ENCODE peak calls at places on chromosomes 13 and 19, in five cellular contexts. One of them, this sample, is unnamed.
A peak's percentile ranks its signal among the peaks of the same experiment; 100 is the strongest.

GRCh38 chr19:50820549-50821247 is 2.9 kb downstream of the KLK1 start:
- DNase-seq in uterus: no peak
- DNase-seq in esophagus squamous epithelium: no peak
- DNase-seq in breast epithelium: no peak
- DNase-seq in ovary: no peak
- DNase-seq in this sample: peak; percentile 82

GRCh38 chr19:17294051-17294891 is 9.0 kb downstream of the ABHD8 start:
- DNase-seq in ovary: peak; percentile 66
- DNase-seq in esophagus squamous epithelium: no peak
- DNase-seq in breast epithelium: no peak
- DNase-seq in uterus: no peak
- DNase-seq in this sample: peak; percentile 61

GRCh38 chr19:2476451-2477140 is 669 bp downstream of the GADD45B start:
- DNase-seq in esophagus squamous epithelium: no peak
- DNase-seq in uterus: peak; percentile 50
- DNase-seq in ovary: peak; percentile 70
- DNase-seq in breast epithelium: no peak
- DNase-seq in this sample: peak; percentile 69

GRCh38 chr19:38900220-38900629 is 456 bp downstream of the NFKBIB start:
- DNase-seq in ovary: no peak
- DNase-seq in breast epithelium: no peak
- DNase-seq in uterus: no peak
- DNase-seq in esophagus squamous epithelium: no peak
- DNase-seq in this sample: no peak

GRCh38 chr19:46718157-46718933 is 1.4 kb upstream of the PRKD2 start:
- DNase-seq in breast epithelium: no peak
- DNase-seq in ovary: no peak
- DNase-seq in esophagus squamous epithelium: no peak
- DNase-seq in uterus: no peak
- DNase-seq in this sample: peak; percentile 90

GRCh38 chr13:48580185-48580803 is 47.4 kb upstream of the RCBTB2 start:
- DNase-seq in esophagus squamous epithelium: no peak
- DNase-seq in uterus: peak; percentile 84
- DNase-seq in ovary: peak; percentile 73
- DNase-seq in breast epithelium: peak; percentile 59
- DNase-seq in this sample: peak; percentile 78

GRCh38 chr13:23901365-23901764 is 4.1 kb upstream of the C1QTNF9B start:
- DNase-seq in esophagus squamous epithelium: no peak
- DNase-seq in uterus: no peak
- DNase-seq in breast epithelium: no peak
- DNase-seq in ovary: no peak
- DNase-seq in this sample: no peak

GRCh38 chr19:47158367-47158791 is 27.7 kb downstream of the SAE1 start:
- DNase-seq in breast epithelium: peak; percentile 19
- DNase-seq in esophagus squamous epithelium: no peak
- DNase-seq in uterus: peak; percentile 19
- DNase-seq in ovary: no peak
- DNase-seq in this sample: no peak

GRCh38 chr19:38031423-38031770 is 124.4 kb downstream of the SIPA1L3 start:
- DNase-seq in breast epithelium: no peak
- DNase-seq in esophagus squamous epithelium: no peak
- DNase-seq in ovary: no peak
- DNase-seq in uterus: no peak
- DNase-seq in this sample: no peak

GRCh38 chr13:59279024-59279423 is 884.7 kb downstream of the DIAPH3 start:
- DNase-seq in esophagus squamous epithelium: no peak
- DNase-seq in uterus: no peak
- DNase-seq in ovary: no peak
- DNase-seq in breast epithelium: no peak
- DNase-seq in this sample: no peak

GRCh38 chr19:18460900-18461299 is 23.0 kb upstream of the ISYNA1 start:
- DNase-seq in esophagus squamous epithelium: no peak
- DNase-seq in ovary: peak; percentile 38
- DNase-seq in breast epithelium: no peak
- DNase-seq in uterus: no peak
- DNase-seq in this sample: no peak

GRCh38 chr19:51166846-51167490 is 24.9 kb downstream of the SIGLEC7 start:
- DNase-seq in breast epithelium: no peak
- DNase-seq in esophagus squamous epithelium: no peak
- DNase-seq in ovary: no peak
- DNase-seq in uterus: no peak
- DNase-seq in this sample: no peak

GRCh38 chr13:33676700-33677048 is 141.3 kb upstream of the RFC3 start:
- DNase-seq in ovary: no peak
- DNase-seq in esophagus squamous epithelium: no peak
- DNase-seq in uterus: peak; percentile 30
- DNase-seq in breast epithelium: peak; percentile 69
- DNase-seq in this sample: no peak

GRCh38 chr19:1407662-1408299 is 395 bp downstream of the DAZAP1 start:
- DNase-seq in esophagus squamous epithelium: no peak
- DNase-seq in breast epithelium: no peak
- DNase-seq in uterus: no peak
- DNase-seq in ovary: peak; percentile 76
- DNase-seq in this sample: no peak

GRCh38 chr13:78102121-78102677 is 183.6 kb upstream of the EDNRB start:
- DNase-seq in ovary: no peak
- DNase-seq in uterus: peak; percentile 39
- DNase-seq in breast epithelium: peak; percentile 27
- DNase-seq in esophagus squamous epithelium: no peak
- DNase-seq in this sample: no peak

GRCh38 chr13:40344270-40345148 is 321.9 kb downstream of the FOXO1 start:
- DNase-seq in ovary: no peak
- DNase-seq in breast epithelium: no peak
- DNase-seq in esophagus squamous epithelium: no peak
- DNase-seq in uterus: no peak
- DNase-seq in this sample: no peak

GRCh38 chr19:14135985-14136508 is 342 bp downstream of the ASF1B start:
- DNase-seq in esophagus squamous epithelium: no peak
- DNase-seq in uterus: no peak
- DNase-seq in breast epithelium: no peak
- DNase-seq in ovary: no peak
- DNase-seq in this sample: no peak

GRCh38 chr19:44927746-44928145 is 13.3 kb downstream of the APOC1 start:
- DNase-seq in breast epithelium: no peak
- DNase-seq in uterus: no peak
- DNase-seq in ovary: no peak
- DNase-seq in esophagus squamous epithelium: no peak
- DNase-seq in this sample: no peak

DNA sequence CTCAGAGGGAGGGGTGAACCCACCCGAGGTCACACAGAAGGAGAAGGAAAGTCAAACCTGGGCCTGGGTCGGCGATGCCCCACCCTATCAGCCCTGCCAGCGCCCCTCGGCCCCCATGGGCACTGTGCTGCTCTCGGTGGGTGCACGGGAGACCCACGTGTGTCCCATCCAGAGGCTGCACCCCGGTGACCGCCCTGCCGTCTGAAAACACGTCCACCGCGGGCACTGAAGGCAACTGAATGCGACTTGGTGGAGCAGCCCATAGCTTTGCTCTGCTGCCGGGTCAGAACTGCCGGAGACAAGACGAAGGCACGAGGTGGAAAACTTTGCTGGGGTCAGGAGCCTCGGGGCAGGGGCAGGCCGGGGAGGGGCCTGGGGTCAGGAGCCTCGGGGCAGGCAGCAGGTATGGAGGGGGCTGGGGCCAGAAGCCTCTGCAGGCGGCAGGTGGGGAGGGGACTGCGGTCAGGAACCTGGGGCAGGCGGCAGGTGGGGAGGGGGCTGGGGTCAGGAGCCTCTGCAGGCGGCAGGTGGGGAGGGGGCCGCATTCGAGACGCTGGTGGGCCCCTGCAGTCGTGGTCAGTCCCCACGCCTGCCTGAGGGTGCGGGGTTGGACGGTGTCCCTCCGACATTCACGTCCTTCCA is 30.5 kb downstream of the PIP5K1C start:
- DNase-seq in breast epithelium: no peak
- DNase-seq in ovary: peak; percentile 61
- DNase-seq in esophagus squamous epithelium: no peak
- DNase-seq in uterus: peak; percentile 48
- DNase-seq in this sample: no peak
- H3K4me1 ChIP-seq in breast epithelium: peaks cover 6% of the 10 kb centered on the region
- H3K4me1 ChIP-seq in ovary: peaks cover 18% of the 10 kb centered on the region
- H3K4me1 ChIP-seq in esophagus squamous epithelium: peaks cover 78% of the 10 kb centered on the region
- H3K4me1 ChIP-seq in uterus: peaks cover 13% of the 10 kb centered on the region
- H3K4me1 ChIP-seq in this sample: peaks cover 15% of the 10 kb centered on the region

GRCh38 chr13:99982021-99982740 is 597 bp downstream of the ZIC2 start:
- DNase-seq in breast epithelium: no peak
- DNase-seq in uterus: no peak
- DNase-seq in esophagus squamous epithelium: no peak
- DNase-seq in ovary: no peak
- DNase-seq in this sample: no peak

GRCh38 chr13:99978781-99979452 is 2.7 kb upstream of the ZIC2 start:
- DNase-seq in esophagus squamous epithelium: no peak
- DNase-seq in uterus: no peak
- DNase-seq in ovary: no peak
- DNase-seq in breast epithelium: peak; percentile 15
- DNase-seq in this sample: no peak

GRCh38 chr13:99979453-99980200 is 2.0 kb upstream of the ZIC2 start:
- DNase-seq in esophagus squamous epithelium: no peak
- DNase-seq in uterus: no peak
- DNase-seq in breast epithelium: peak; percentile 16
- DNase-seq in ovary: no peak
- DNase-seq in this sample: peak; percentile 40

GRCh38 chr13:99981115-99982020 is at the start of gene ZIC2:
- DNase-seq in esophagus squamous epithelium: no peak
- DNase-seq in uterus: no peak
- DNase-seq in breast epithelium: no peak
- DNase-seq in ovary: no peak
- DNase-seq in this sample: no peak

GRCh38 chr13:99980201-99981114 is 1.1 kb upstream of the ZIC2 start:
- DNase-seq in breast epithelium: peak; percentile 38
- DNase-seq in esophagus squamous epithelium: no peak
- DNase-seq in uterus: no peak
- DNase-seq in ovary: peak; percentile 70
- DNase-seq in this sample: no peak
- TF ChIP-seq POLR2A in breast epithelium: no peak
- TF ChIP-seq POLR2A in esophagus squamous epithelium: no peak
- TF ChIP-seq POLR2A in uterus: no peak
- TF ChIP-seq POLR2A in ovary: no peak
- TF ChIP-seq POLR2A in this sample: no peak

GRCh38 chr13:41562083-41562482 is 104.7 kb downstream of the RGCC start:
- DNase-seq in uterus: peak; percentile 71
- DNase-seq in ovary: peak; percentile 91
- DNase-seq in breast epithelium: peak; percentile 41
- DNase-seq in esophagus squamous epithelium: no peak
- DNase-seq in this sample: no peak
- H3K4me3 ChIP-seq in uterus: no peak overlapping the region
- H3K4me3 ChIP-seq in ovary: no peak overlapping the region
- H3K4me3 ChIP-seq in breast epithelium: no peak overlapping the region
- H3K4me3 ChIP-seq in esophagus squamous epithelium: no peak overlapping the region
- H3K4me3 ChIP-seq in this sample: no peak overlapping the region

DNA sequence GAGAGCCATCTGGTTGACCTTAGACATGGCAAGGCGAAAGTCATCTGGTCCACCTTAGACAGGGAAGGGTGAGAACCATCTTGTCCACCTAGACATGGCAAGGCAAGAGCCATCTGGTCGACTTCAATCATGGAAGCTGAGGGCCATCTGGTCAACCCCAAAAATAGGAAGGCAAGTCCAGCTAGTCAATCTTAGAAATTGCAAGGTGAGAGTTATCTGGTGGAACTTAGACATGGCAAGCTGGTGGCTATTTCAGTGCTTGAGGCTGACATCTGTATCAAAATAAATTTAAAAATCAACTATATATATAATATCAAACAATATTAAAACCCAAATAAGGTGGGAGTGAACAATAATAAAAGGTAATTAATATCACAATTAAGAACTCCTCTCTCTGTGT is 83.9 kb downstream of the ZNF726 start:
- DNase-seq in breast epithelium: no peak
- DNase-seq in uterus: no peak
- DNase-seq in esophagus squamous epithelium: no peak
- DNase-seq in ovary: no peak
- DNase-seq in this sample: no peak
- H3K4me1 ChIP-seq in breast epithelium: no peaks in the 10 kb centered on the region
- H3K4me1 ChIP-seq in uterus: no peaks in the 10 kb centered on the region
- H3K4me1 ChIP-seq in esophagus squamous epithelium: no peaks in the 10 kb centered on the region
- H3K4me1 ChIP-seq in ovary: no peaks in the 10 kb centered on the region
- H3K4me1 ChIP-seq in this sample: no peaks in the 10 kb centered on the region